ENCODE peak calls at places on chromosomes 12 and 14, in nine cellular contexts. One of them, this sample, is unnamed.

GRCh38 chr14:69043598-69044267 is 64.6 kb upstream of the ACTN1 start:
- DNase-seq in ureter: peak
- DNase-seq in NCI-H1417: no peak
- DNase-seq in Caki2: no peak
- DNase-seq in CD4-positive, CD25-positive, alpha-beta regulatory T cell: no peak
- DNase-seq in GM20000: no peak
- DNase-seq in effector CD8-positive, alpha-beta T cell: no peak
- DNase-seq in Calu3: no peak
- DNase-seq in HTR-8/SVneo: peak
- DNase-seq in this sample: no peak

GRCh38 chr12:53308276-53308675 is 8.8 kb downstream of the MYG1 start:
- DNase-seq in ureter: no peak
- DNase-seq in NCI-H1417: no peak
- DNase-seq in Caki2: no peak
- DNase-seq in CD4-positive, CD25-positive, alpha-beta regulatory T cell: no peak
- DNase-seq in GM20000: no peak
- DNase-seq in effector CD8-positive, alpha-beta T cell: no peak
- DNase-seq in Calu3: no peak
- DNase-seq in HTR-8/SVneo: no peak
- DNase-seq in this sample: no peak

GRCh38 chr14:36619853-36620252 is 37.4 kb upstream of the NKX2-8 start:
- DNase-seq in ureter: no peak
- DNase-seq in NCI-H1417: peak
- DNase-seq in Caki2: no peak
- DNase-seq in CD4-positive, CD25-positive, alpha-beta regulatory T cell: no peak
- DNase-seq in GM20000: no peak
- DNase-seq in effector CD8-positive, alpha-beta T cell: no peak
- DNase-seq in Calu3: no peak
- DNase-seq in HTR-8/SVneo: no peak
- DNase-seq in this sample: no peak

GRCh38 chr14:24806061-24806678 is 172.2 kb upstream of the GZMB start:
- DNase-seq in ureter: peak
- DNase-seq in NCI-H1417: peak
- DNase-seq in Caki2: peak
- DNase-seq in CD4-positive, CD25-positive, alpha-beta regulatory T cell: no peak
- DNase-seq in GM20000: peak
- DNase-seq in effector CD8-positive, alpha-beta T cell: no peak
- DNase-seq in Calu3: peak
- DNase-seq in HTR-8/SVneo: peak
- DNase-seq in this sample: peak

GRCh38 chr14:72024504-72024903 is 92.3 kb downstream of the RGS6 start:
- DNase-seq in ureter: no peak
- DNase-seq in NCI-H1417: no peak
- DNase-seq in Caki2: no peak
- DNase-seq in CD4-positive, CD25-positive, alpha-beta regulatory T cell: no peak
- DNase-seq in GM20000: no peak
- DNase-seq in effector CD8-positive, alpha-beta T cell: no peak
- DNase-seq in Calu3: no peak
- DNase-seq in HTR-8/SVneo: no peak
- DNase-seq in this sample: no peak

GRCh38 chr14:99125113-99125512 is 146.9 kb downstream of the BCL11B start:
- DNase-seq in ureter: peak
- DNase-seq in NCI-H1417: no peak
- DNase-seq in Caki2: no peak
- DNase-seq in CD4-positive, CD25-positive, alpha-beta regulatory T cell: no peak
- DNase-seq in GM20000: no peak
- DNase-seq in effector CD8-positive, alpha-beta T cell: no peak
- DNase-seq in Calu3: no peak
- DNase-seq in HTR-8/SVneo: no peak
- DNase-seq in this sample: no peak

GRCh38 chr12:4717806-4718205 is 2.4 kb upstream of the GALNT8 start:
- DNase-seq in ureter: no peak
- DNase-seq in NCI-H1417: no peak
- DNase-seq in Caki2: no peak
- DNase-seq in CD4-positive, CD25-positive, alpha-beta regulatory T cell: no peak
- DNase-seq in GM20000: no peak
- DNase-seq in effector CD8-positive, alpha-beta T cell: no peak
- DNase-seq in Calu3: no peak
- DNase-seq in HTR-8/SVneo: no peak
- DNase-seq in this sample: no peak

GRCh38 chr12:47276253-47277070 is 196.7 kb upstream of the AMIGO2 start:
- DNase-seq in ureter: peak
- DNase-seq in NCI-H1417: no peak
- DNase-seq in Caki2: no peak
- DNase-seq in CD4-positive, CD25-positive, alpha-beta regulatory T cell: peak
- DNase-seq in GM20000: peak
- DNase-seq in effector CD8-positive, alpha-beta T cell: peak
- DNase-seq in Calu3: peak
- DNase-seq in HTR-8/SVneo: peak
- DNase-seq in this sample: peak

GRCh38 chr14:61444215-61444768 is 122.9 kb downstream of the PRKCH start:
- DNase-seq in ureter: no peak
- DNase-seq in NCI-H1417: peak
- DNase-seq in Caki2: no peak
- DNase-seq in CD4-positive, CD25-positive, alpha-beta regulatory T cell: peak
- DNase-seq in GM20000: peak
- DNase-seq in effector CD8-positive, alpha-beta T cell: peak
- DNase-seq in Calu3: no peak
- DNase-seq in HTR-8/SVneo: no peak
- DNase-seq in this sample: no peak

GRCh38 chr12:132761911-132762583 is 415 bp upstream of the ANKLE2 start:
- DNase-seq in ureter: peak
- DNase-seq in NCI-H1417: peak
- DNase-seq in Caki2: peak
- DNase-seq in CD4-positive, CD25-positive, alpha-beta regulatory T cell: peak
- DNase-seq in GM20000: peak
- DNase-seq in effector CD8-positive, alpha-beta T cell: peak
- DNase-seq in Calu3: peak
- DNase-seq in HTR-8/SVneo: peak
- DNase-seq in this sample: peak

GRCh38 chr14:25833341-25834121 is 764.3 kb downstream of the NOVA1 start:
- DNase-seq in ureter: peak
- DNase-seq in NCI-H1417: peak
- DNase-seq in Caki2: peak
- DNase-seq in CD4-positive, CD25-positive, alpha-beta regulatory T cell: no peak
- DNase-seq in GM20000: no peak
- DNase-seq in effector CD8-positive, alpha-beta T cell: no peak
- DNase-seq in Calu3: no peak
- DNase-seq in HTR-8/SVneo: no peak
- DNase-seq in this sample: peak

GRCh38 chr14:21498540-21499526 is 12.3 kb downstream of the METTL3 start:
- DNase-seq in ureter: no peak
- DNase-seq in NCI-H1417: peak
- DNase-seq in Caki2: peak
- DNase-seq in CD4-positive, CD25-positive, alpha-beta regulatory T cell: no peak
- DNase-seq in GM20000: peak
- DNase-seq in effector CD8-positive, alpha-beta T cell: no peak
- DNase-seq in Calu3: peak
- DNase-seq in HTR-8/SVneo: peak
- DNase-seq in this sample: peak